ENCODE peak calls at places on chromosomes 7 and 10, in seven cellular contexts. One of them, this sample, is unnamed.

GRCh38 chr7:2360791-2361190 is 6.2 kb downstream of the EIF3B start:
- DNase-seq in HepG2: no peak
- DNase-seq in esophagus muscularis mucosa: no peak
- DNase-seq in endothelial cell of umbilical vein: no peak
- DNase-seq in sigmoid colon: no peak
- DNase-seq in HCT116: no peak
- DNase-seq in breast epithelium: no peak
- DNase-seq in this sample: no peak

GRCh38 chr10:17918187-17918903 is 33.4 kb upstream of the SLC39A12 start:
- DNase-seq in endothelial cell of umbilical vein: no peak
- DNase-seq in breast epithelium: no peak
- DNase-seq in esophagus muscularis mucosa: no peak
- DNase-seq in HepG2: no peak
- DNase-seq in HCT116: no peak
- DNase-seq in sigmoid colon: no peak
- DNase-seq in this sample: no peak

GRCh38 chr10:121536271-121536918 is 61.8 kb downstream of the FGFR2 start:
- DNase-seq in sigmoid colon: no peak
- DNase-seq in HCT116: no peak
- DNase-seq in breast epithelium: no peak
- DNase-seq in HepG2: no peak
- DNase-seq in esophagus muscularis mucosa: no peak
- DNase-seq in endothelial cell of umbilical vein: no peak
- DNase-seq in this sample: no peak

GRCh38 chr7:117071597-117071996 is 118.3 kb downstream of the ST7 start:
- DNase-seq in sigmoid colon: no peak
- DNase-seq in breast epithelium: no peak
- DNase-seq in HepG2: no peak
- DNase-seq in HCT116: no peak
- DNase-seq in endothelial cell of umbilical vein: no peak
- DNase-seq in esophagus muscularis mucosa: no peak
- DNase-seq in this sample: no peak

GRCh38 chr10:11425288-11425595 is 186.2 kb downstream of the USP6NL start:
- DNase-seq in HCT116: no peak
- DNase-seq in HepG2: no peak
- DNase-seq in sigmoid colon: no peak
- DNase-seq in endothelial cell of umbilical vein: no peak
- DNase-seq in esophagus muscularis mucosa: no peak
- DNase-seq in breast epithelium: no peak
- DNase-seq in this sample: no peak

GRCh38 chr10:34121974-34122282 is 693.2 kb downstream of the PARD3 start:
- DNase-seq in sigmoid colon: no peak
- DNase-seq in breast epithelium: no peak
- DNase-seq in esophagus muscularis mucosa: peak; percentile 17
- DNase-seq in HepG2: no peak
- DNase-seq in endothelial cell of umbilical vein: peak; percentile 98
- DNase-seq in HCT116: no peak
- DNase-seq in this sample: no peak

GRCh38 chr10:15521507-15521906 is 150.4 kb upstream of the FAM171A1 start:
- DNase-seq in HepG2: no peak
- DNase-seq in HCT116: no peak
- DNase-seq in sigmoid colon: no peak
- DNase-seq in breast epithelium: no peak
- DNase-seq in esophagus muscularis mucosa: no peak
- DNase-seq in endothelial cell of umbilical vein: no peak
- DNase-seq in this sample: no peak

GRCh38 chr7:114082934-114083647 is 164.3 kb upstream of the PPP1R3A start:
- DNase-seq in breast epithelium: no peak
- DNase-seq in endothelial cell of umbilical vein: peak; percentile 63
- DNase-seq in esophagus muscularis mucosa: no peak
- DNase-seq in HCT116: no peak
- DNase-seq in HepG2: no peak
- DNase-seq in sigmoid colon: peak; percentile 72
- DNase-seq in this sample: no peak

GRCh38 chr7:112630565-112630964 is 149.8 kb downstream of the LSMEM1 start:
- DNase-seq in HepG2: no peak
- DNase-seq in sigmoid colon: no peak
- DNase-seq in endothelial cell of umbilical vein: peak; percentile 44
- DNase-seq in HCT116: no peak
- DNase-seq in esophagus muscularis mucosa: no peak
- DNase-seq in breast epithelium: no peak
- DNase-seq in this sample: no peak

DNA sequence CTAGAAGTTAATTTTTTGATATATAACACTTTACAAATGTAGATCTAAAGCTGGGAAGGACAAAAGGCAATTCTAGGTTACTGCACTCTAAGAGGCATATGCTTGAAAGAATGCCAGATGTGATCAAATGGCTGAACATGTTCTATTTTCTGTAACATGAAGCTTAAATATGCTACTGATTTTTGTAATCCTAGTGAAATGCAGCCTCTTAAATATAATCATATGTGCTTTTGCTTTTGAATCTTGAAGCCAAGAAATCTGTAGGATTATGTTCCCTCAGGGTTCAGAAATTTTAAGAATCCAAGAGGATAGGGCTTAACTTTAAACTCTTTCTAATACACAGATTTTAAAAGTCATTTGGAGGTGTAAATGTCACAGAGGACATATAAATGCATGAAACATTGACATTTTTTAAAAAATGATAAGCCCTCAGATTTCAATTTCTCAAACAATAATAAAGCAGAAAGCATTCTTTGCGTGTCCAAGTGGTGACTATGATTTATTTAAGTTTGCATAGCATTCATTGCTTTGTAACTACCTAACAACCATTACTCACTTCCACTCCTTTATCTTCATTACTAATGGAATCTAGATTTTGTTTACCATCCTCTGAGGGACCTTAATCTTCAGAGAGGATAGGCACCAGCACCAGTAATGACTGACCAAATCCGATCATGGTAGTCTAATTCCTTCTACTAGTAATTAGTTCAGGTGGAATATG is 170.4 kb downstream of the MAGI2 start:
- DNase-seq in HCT116: no peak
- DNase-seq in esophagus muscularis mucosa: no peak
- DNase-seq in sigmoid colon: no peak
- DNase-seq in endothelial cell of umbilical vein: peak; percentile 76
- DNase-seq in breast epithelium: no peak
- DNase-seq in HepG2: peak; percentile 6
- DNase-seq in this sample: no peak
- TF ChIP-seq POLR2AphosphoS5 in HCT116: no peak
- TF ChIP-seq POLR2AphosphoS5 in esophagus muscularis mucosa: no peak
- TF ChIP-seq POLR2AphosphoS5 in sigmoid colon: no peak
- TF ChIP-seq POLR2AphosphoS5 in endothelial cell of umbilical vein: no peak
- TF ChIP-seq POLR2AphosphoS5 in breast epithelium: no peak
- TF ChIP-seq POLR2AphosphoS5 in HepG2: no peak
- TF ChIP-seq POLR2AphosphoS5 in this sample: no peak

GRCh38 chr10:124984376-124984775 is 42.5 kb downstream of the ZRANB1 start:
- DNase-seq in HepG2: no peak
- DNase-seq in sigmoid colon: no peak
- DNase-seq in esophagus muscularis mucosa: no peak
- DNase-seq in HCT116: no peak
- DNase-seq in breast epithelium: no peak
- DNase-seq in endothelial cell of umbilical vein: no peak
- DNase-seq in this sample: no peak
- H3K36me3 ChIP-seq in HepG2: peaks cover 19% of the 10 kb centered on the region
- H3K36me3 ChIP-seq in sigmoid colon: peaks cover 16% of the 10 kb centered on the region
- H3K36me3 ChIP-seq in esophagus muscularis mucosa: peaks cover 38% of the 10 kb centered on the region
- H3K36me3 ChIP-seq in HCT116: peaks cover 48% of the 10 kb centered on the region
- H3K36me3 ChIP-seq in breast epithelium: no peaks in the 10 kb centered on the region
- H3K36me3 ChIP-seq in endothelial cell of umbilical vein: peaks cover 13% of the 10 kb centered on the region
- H3K36me3 ChIP-seq in this sample: peaks cover 81% of the 10 kb centered on the region

GRCh38 chr7:141686670-141687069 is 15.3 kb downstream of the DENND11 start:
- DNase-seq in breast epithelium: no peak
- DNase-seq in sigmoid colon: no peak
- DNase-seq in HepG2: no peak
- DNase-seq in HCT116: no peak
- DNase-seq in esophagus muscularis mucosa: no peak
- DNase-seq in endothelial cell of umbilical vein: no peak
- DNase-seq in this sample: no peak

GRCh38 chr7:141688038-141688437 is 13.9 kb downstream of the DENND11 start:
- DNase-seq in HCT116: no peak
- DNase-seq in breast epithelium: no peak
- DNase-seq in HepG2: no peak
- DNase-seq in endothelial cell of umbilical vein: no peak
- DNase-seq in esophagus muscularis mucosa: no peak
- DNase-seq in sigmoid colon: no peak
- DNase-seq in this sample: no peak

GRCh38 chr7:141686074-141686473 is 15.9 kb downstream of the DENND11 start:
- DNase-seq in sigmoid colon: no peak
- DNase-seq in HepG2: no peak
- DNase-seq in HCT116: no peak
- DNase-seq in endothelial cell of umbilical vein: no peak
- DNase-seq in breast epithelium: no peak
- DNase-seq in esophagus muscularis mucosa: no peak
- DNase-seq in this sample: no peak

DNA sequence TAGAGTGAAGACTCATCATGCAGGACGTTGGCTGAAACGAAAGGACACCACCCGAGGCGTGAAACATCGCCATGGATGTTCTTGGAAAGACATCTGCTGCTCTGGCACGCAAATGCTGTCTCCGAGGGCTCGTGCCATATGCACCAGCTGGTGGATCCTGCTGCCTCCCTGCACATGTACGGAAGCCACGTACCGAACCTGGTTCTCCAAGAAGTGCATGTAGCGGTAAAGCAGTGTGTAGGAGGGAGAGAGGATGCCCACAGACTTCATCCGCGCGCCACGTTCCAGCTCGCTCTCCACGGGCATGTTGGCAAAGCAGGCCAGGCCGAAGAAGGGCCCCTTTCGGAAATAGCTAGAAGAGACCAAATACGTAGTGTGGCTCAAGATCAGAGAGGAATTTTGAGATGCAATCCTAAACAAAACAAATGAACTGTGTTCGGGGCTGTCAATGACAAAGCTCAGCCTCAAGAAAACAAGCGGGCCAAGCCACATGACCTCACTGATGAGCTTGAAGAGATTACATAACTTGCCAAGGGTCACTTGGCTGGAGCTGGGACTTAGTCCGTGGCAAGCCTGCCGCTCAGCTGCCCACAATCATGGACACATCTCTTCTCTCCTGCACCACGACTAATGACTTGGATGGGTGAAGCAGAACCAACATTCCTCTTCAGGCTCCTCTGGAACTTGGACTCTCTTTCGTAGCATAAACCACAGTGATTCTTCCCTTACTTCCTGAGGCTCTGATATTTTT is 16.5 kb downstream of the DENND11 start:
- DNase-seq in HepG2: no peak
- DNase-seq in breast epithelium: no peak
- DNase-seq in esophagus muscularis mucosa: no peak
- DNase-seq in sigmoid colon: no peak
- DNase-seq in endothelial cell of umbilical vein: no peak
- DNase-seq in HCT116: no peak
- DNase-seq in this sample: no peak
- H3K27ac ChIP-seq in HepG2: no peak overlapping the region
- H3K27ac ChIP-seq in breast epithelium: no peak overlapping the region
- H3K27ac ChIP-seq in esophagus muscularis mucosa: no peak overlapping the region
- H3K27ac ChIP-seq in sigmoid colon: no peak overlapping the region
- H3K27ac ChIP-seq in endothelial cell of umbilical vein: no peak overlapping the region
- H3K27ac ChIP-seq in HCT116: no peak overlapping the region
- H3K27ac ChIP-seq in this sample: no peak overlapping the region

DNA sequence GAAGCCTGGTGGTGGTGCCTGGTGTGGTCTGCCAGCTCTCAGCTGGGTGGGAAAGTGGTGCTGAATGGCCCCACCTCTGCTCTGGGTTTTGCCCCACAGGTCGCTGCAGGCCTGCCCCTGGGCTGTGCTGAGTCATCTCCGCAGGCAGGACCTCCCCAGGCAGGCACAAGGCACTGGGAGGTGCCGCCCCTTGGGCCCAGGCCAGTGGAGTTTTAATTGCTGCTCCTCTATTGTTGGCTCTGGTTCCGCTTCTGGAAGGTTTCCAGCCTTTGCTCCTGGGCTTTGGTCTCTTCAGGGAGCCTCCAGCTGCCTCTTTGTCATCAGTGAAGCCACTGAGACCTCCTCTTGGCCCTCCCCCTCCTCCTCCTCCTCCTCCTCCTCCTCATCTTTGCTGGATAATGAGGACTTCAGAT is 180.3 kb upstream of the GRB10 start:
- DNase-seq in HCT116: peak; percentile 86
- DNase-seq in breast epithelium: no peak
- DNase-seq in endothelial cell of umbilical vein: peak; percentile 93
- DNase-seq in HepG2: peak; percentile 41
- DNase-seq in esophagus muscularis mucosa: peak; percentile 80
- DNase-seq in sigmoid colon: peak; percentile 76
- DNase-seq in this sample: peak; percentile 78
- TF ChIP-seq POLR2AphosphoS5 in HCT116: peak; percentile 69
- TF ChIP-seq POLR2AphosphoS5 in breast epithelium: no peak
- TF ChIP-seq POLR2AphosphoS5 in endothelial cell of umbilical vein: peak; percentile 74
- TF ChIP-seq POLR2AphosphoS5 in HepG2: no peak
- TF ChIP-seq POLR2AphosphoS5 in esophagus muscularis mucosa: peak; percentile 49
- TF ChIP-seq POLR2AphosphoS5 in sigmoid colon: peak; percentile 19
- TF ChIP-seq POLR2AphosphoS5 in this sample: no peak

GRCh38 chr7:87187120-87187519 is 32.4 kb downstream of the TMEM243 start:
- DNase-seq in HepG2: no peak
- DNase-seq in breast epithelium: no peak
- DNase-seq in endothelial cell of umbilical vein: no peak
- DNase-seq in HCT116: no peak
- DNase-seq in esophagus muscularis mucosa: no peak
- DNase-seq in sigmoid colon: no peak
- DNase-seq in this sample: no peak
- H3K36me3 ChIP-seq in HepG2: peaks cover 17% of the 10 kb centered on the region
- H3K36me3 ChIP-seq in breast epithelium: no peaks in the 10 kb centered on the region
- H3K36me3 ChIP-seq in endothelial cell of umbilical vein: peaks cover 26% of the 10 kb centered on the region
- H3K36me3 ChIP-seq in HCT116: peaks cover 63% of the 10 kb centered on the region
- H3K36me3 ChIP-seq in esophagus muscularis mucosa: peaks cover 56% of the 10 kb centered on the region
- H3K36me3 ChIP-seq in sigmoid colon: peaks cover 33% of the 10 kb centered on the region
- H3K36me3 ChIP-seq in this sample: peaks cover 40% of the 10 kb centered on the region